ENCODE peak calls at places on chromosomes 11 and 22, in six cellular contexts. C is upper lobe of right lung, X is colonic mucosa, M is tibial nerve, U is PC-3, F is HL-60. B is an unnamed sample.

GRCh38 chr11:1307998-1308744 is 1.3 kb downstream of the TOLLIP start:
- DNase-seq in C (no peak), U (peak), X (no peak), F (no peak), M (no peak), B (no peak)

GRCh38 chr11:106077609-106078517 is at the start of gene AASDHPPT:
- DNase-seq in X (peak), C (no peak), F (no peak), U (peak), M (peak), B (no peak)

GRCh38 chr11:27795955-27796861 is 96.0 kb upstream of the BDNF start:
- DNase-seq in U (no peak), F (no peak), M (no peak), X (peak), C (no peak), B (no peak)

GRCh38 chr11:66020618-66021357 is 5.5 kb downstream of the CATSPER1 start:
- DNase-seq in U (peak), M (no peak), X (no peak), C (peak), F (no peak), B (no peak)

GRCh38 chr11:88418508-88418907 is 81.0 kb upstream of the CTSC start:
- DNase-seq in M (no peak), X (no peak), F (no peak), U (peak), C (peak), B (no peak)

GRCh38 chr11:112963368-112963955 is 2.2 kb downstream of the NCAM1 start:
- DNase-seq in U (no peak), X (no peak), M (no peak), F (no peak), C (peak), B (no peak)

GRCh38 chr22:43829448-43829821 is 17.3 kb upstream of the EFCAB6 start:
- DNase-seq in U (no peak), X (no peak), M (no peak), C (peak), F (no peak), B (no peak)

GRCh38 chr22:33328789-33329296 is 270.7 kb upstream of the SYN3 start:
- DNase-seq in M (no peak), U (no peak), C (no peak), F (no peak), X (peak), B (no peak)

DNA sequence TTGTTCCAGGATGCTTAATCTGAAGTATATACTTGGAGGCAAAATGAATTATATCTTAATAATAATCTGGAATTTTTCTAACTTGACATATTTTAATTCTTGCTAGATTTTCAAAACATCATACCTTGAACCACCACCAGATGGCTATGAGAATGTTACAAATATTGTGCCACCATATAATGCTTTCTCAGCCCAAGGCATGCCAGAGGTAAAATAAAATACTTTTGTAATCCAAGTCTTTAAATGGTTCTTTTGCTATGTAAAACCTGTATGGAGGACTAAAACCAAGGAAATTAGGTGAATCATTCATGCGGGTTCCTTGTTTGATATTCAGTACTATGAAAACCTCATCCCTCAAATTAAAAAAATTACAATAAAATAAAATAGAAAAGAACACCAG is 14.4 kb downstream of the NAALAD2 start:
- DNase-seq in X (no peak), C (no peak), F (no peak), M (no peak), U (peak), B (no peak)
- TF ChIP-seq CTCF in X (no peak), C (no peak), F (no peak), M (no peak), U (peak), B (no peak)

GRCh38 chr11:46216765-46217089 is 60.7 kb upstream of the CREB3L1 start:
- DNase-seq in C (no peak), F (no peak), X (no peak), U (no peak), M (no peak), B (no peak)
- H3K4me3 ChIP-seq in C (peak), F (no peak), X (no peak), U (no peak), M (no peak), B (peak)

GRCh38 chr22:37032535-37033460 is 13.3 kb downstream of the MPST start:
- DNase-seq in C (peak), X (peak), M (peak), U (peak), F (peak), B (peak)

GRCh38 chr22:37030560-37031281 is 11.2 kb downstream of the MPST start:
- DNase-seq in X (no peak), M (no peak), C (no peak), U (no peak), F (no peak), B (no peak)

GRCh38 chr22:37036655-37037377 is 14.7 kb upstream of the KCTD17 start:
- DNase-seq in M (no peak), U (no peak), C (no peak), F (no peak), X (no peak), B (no peak)

GRCh38 chr22:37032134-37032534 is 12.6 kb downstream of the MPST start:
- DNase-seq in U (no peak), C (no peak), M (no peak), F (no peak), X (no peak), B (no peak)

DNA sequence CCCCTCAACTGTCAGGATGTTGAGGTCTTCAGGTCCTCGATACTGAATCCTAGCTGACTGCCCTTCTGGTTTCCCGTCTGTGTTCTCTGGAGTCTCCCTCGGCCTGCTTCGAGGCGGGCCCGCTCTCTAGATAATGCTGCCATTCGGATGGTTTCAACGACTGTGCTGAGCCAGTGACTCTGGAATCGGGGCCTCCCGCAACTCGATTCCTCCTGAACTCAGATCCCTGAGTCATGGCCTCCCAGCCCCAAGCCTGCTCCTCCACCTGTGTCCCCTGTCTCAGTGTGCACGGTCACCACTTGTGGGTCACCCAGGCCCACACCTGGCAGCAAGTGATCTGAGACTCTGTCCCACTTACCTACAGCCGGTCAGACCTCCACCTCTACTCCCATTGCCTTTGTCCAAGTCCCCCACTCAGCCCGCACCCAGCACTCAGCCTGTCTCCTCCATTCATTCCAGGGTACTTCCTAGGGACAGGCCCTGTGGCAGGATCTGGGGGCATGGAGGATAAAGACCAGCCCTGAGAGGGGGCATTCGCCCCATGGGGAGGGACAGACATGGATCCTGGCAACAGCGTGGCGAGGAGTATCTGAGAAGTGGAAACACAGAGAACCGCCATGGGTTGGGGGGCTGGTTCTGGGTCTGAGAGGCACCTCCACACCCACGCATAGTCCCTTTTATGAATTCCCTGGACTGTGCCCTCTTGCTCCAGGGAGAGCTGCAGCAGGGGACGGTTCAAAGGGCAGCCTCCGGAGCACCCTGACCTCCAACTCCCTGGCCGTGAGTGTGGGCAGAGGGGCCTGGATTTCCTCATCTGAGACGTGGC is 14.3 kb downstream of the MPST start:
- DNase-seq in X (peak), F (no peak), M (no peak), C (no peak), U (no peak), B (no peak)
- H3K27ac ChIP-seq in X (peak), F (peak), M (no peak), C (peak), U (no peak), B (no peak)

DNA sequence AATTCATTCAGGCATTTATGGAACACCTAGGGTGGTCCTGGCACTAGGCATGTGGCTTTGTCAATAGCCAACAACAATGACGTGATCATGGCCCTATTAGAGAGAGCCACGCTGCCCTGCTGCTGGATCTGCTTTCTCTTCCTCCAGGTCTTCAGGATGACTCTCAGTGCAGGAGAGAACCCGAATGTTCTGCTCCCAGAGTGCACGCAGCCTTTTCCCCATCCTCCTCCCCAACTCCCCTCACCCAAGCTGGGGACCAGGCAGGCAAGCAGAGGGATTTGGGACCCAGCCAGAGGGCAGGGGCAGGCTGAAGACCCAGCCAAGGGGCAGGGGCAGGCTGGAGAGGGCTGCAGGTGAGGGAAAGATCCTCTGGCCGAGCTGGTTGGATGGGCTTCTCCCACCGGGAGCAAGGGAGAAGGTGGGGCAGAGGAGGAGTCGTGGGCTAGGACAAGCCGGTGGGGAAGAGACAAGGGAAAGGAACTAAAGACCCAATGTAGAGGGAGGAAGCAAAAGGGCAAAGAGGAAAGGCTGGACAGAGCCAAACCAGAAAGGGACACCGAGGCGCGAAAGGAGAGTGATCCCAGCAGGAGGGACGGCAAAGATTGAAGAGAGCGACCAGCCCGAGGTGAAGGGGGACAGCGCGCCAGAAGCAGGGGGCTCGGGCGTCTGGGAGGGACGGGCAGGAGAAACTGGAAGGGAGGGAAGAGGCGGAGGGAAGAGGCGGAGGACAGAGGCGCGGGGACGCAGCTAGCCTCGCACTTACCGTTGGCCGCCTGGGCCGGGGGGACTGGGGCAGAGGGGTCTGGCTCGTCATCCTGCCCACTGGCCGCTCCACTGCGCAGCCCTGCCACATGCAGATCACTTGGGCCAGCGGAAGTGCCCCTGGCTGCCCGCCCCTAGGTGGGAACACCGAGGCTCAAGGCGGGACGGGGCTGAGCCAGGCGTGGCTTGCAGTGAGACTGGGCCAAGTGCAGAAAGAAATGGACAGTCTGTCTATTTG is at the start of gene KCTD14:
- DNase-seq in F (no peak), C (peak), U (no peak), X (peak), M (peak), B (no peak)
- TF ChIP-seq CTCF in F (no peak), C (no peak), U (no peak), X (no peak), M (no peak), B (no peak)

GRCh38 chr11:130428271-130428670 is at the start of gene ADAMTS8:
- DNase-seq in X (no peak), C (peak), F (no peak), U (no peak), M (no peak), B (no peak)
- H3K4me3 ChIP-seq in X (peak), C (peak), F (no peak), U (peak), M (peak), B (peak)

DNA sequence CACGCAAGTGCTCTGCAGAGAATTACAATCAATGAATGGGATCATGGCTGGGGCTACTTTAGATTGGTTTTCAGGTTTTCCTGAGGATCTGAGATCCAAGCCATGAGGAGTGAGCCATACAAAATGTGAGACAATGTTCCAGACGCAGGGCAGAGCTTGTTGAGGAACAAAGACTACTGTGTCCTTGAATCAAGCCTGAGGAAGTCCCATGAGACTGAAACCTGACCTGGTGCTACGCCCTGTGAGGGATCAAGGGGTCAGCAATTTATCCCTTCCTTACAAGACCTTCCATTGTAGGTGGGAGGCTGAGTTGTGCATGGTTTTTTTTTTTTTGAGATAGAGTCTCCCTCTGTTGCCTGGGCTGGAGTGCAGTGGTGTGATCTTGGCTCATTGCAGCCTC is 2.1 kb downstream of the INCENP start:
- DNase-seq in U (no peak), C (no peak), M (no peak), F (no peak), X (no peak), B (no peak)
- H3K27ac ChIP-seq in U (no peak), C (no peak), M (no peak), F (no peak), X (no peak), B (no peak)

DNA sequence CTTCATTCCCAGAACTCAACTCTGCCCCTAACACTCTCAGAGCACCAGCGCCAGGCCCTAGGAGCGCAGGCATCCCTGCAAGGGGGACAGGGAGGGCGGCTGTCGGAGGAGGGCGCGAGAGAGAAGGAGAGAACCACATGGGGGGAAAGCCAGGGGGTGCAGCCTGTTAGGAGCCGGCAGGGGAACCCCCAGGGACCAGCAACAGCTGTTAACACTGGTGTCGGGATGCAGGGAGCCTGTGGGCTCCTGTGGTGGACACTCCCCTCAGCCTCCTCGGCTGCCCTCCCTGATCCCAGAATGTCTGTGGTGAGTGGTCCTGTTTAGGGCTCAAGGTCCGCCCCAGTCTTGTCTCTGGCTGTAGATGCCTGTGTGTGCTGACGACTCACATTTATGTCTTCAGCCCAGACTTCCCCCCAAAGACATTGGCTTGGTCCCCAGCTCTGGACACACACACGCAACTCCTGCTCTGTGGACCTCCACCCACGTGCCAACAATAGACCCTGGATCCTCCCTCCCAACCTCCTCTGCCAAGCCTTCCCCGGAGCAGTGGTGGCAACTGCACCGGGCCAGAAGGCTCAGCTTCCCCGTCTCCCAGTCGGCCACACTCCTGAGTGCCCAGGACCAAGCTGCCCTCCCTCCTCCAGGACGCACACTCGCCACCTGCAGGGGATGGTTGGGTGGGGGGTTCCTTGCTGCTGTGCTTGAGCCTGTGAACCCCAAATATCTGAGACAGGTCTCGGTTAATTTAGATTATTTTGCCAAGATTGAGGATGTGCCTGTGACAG is 817 bp upstream of the IFITM5 start:
- DNase-seq in C (peak), U (no peak), M (no peak), F (no peak), X (no peak), B (no peak)
- TF ChIP-seq CTCF in C (peak), U (no peak), M (no peak), F (no peak), X (no peak), B (no peak)

B was measured in right atrium auricular region.